ENCODE peak calls at places on chromosomes 1 and 21, in five cellular contexts. One of them, this sample, is unnamed.
A peak's percentile ranks its signal among the peaks of the same experiment; 100 is the strongest.

GRCh38 chr1:94627771-94628170 is 86.2 kb upstream of the F3 start:
- DNase-seq in GM12878: no peak
- DNase-seq in H1: no peak
- DNase-seq in K562: no peak
- DNase-seq in HepG2: no peak
- DNase-seq in this sample: no peak

GRCh38 chr1:113875714-113876113 is 4.2 kb upstream of the PTPN22 start:
- DNase-seq in H1: no peak
- DNase-seq in GM12878: peak; percentile 34
- DNase-seq in K562: no peak
- DNase-seq in HepG2: no peak
- DNase-seq in this sample: no peak

GRCh38 chr1:15038232-15039016 is 115.1 kb upstream of the TMEM51 start:
- DNase-seq in GM12878: no peak
- DNase-seq in HepG2: peak; percentile 61
- DNase-seq in H1: no peak
- DNase-seq in K562: peak; percentile 62
- DNase-seq in this sample: peak; percentile 77

GRCh38 chr1:30518696-30519095 is 204.7 kb downstream of the MATN1 start:
- DNase-seq in H1: no peak
- DNase-seq in HepG2: no peak
- DNase-seq in K562: no peak
- DNase-seq in GM12878: no peak
- DNase-seq in this sample: no peak

GRCh38 chr1:2258996-2259395 is 30.9 kb downstream of the SKI start:
- DNase-seq in HepG2: no peak
- DNase-seq in H1: no peak
- DNase-seq in K562: no peak
- DNase-seq in GM12878: no peak
- DNase-seq in this sample: no peak

GRCh38 chr1:53541761-53542550 is 82.8 kb downstream of the DMRTB1 start:
- DNase-seq in H1: no peak
- DNase-seq in HepG2: no peak
- DNase-seq in GM12878: no peak
- DNase-seq in K562: peak; percentile 52
- DNase-seq in this sample: peak; percentile 13

GRCh38 chr1:231550448-231550781 is 21.9 kb downstream of the TSNAX start:
- DNase-seq in HepG2: peak; percentile 50
- DNase-seq in H1: no peak
- DNase-seq in GM12878: no peak
- DNase-seq in K562: peak; percentile 43
- DNase-seq in this sample: peak; percentile 16

GRCh38 chr1:67704351-67704750 is 19.4 kb downstream of the GADD45A start:
- DNase-seq in HepG2: no peak
- DNase-seq in H1: no peak
- DNase-seq in K562: no peak
- DNase-seq in GM12878: no peak
- DNase-seq in this sample: no peak

GRCh38 chr1:46026531-46026930 is 105.9 kb downstream of the PIK3R3 start:
- DNase-seq in K562: no peak
- DNase-seq in GM12878: no peak
- DNase-seq in HepG2: no peak
- DNase-seq in H1: no peak
- DNase-seq in this sample: no peak

GRCh38 chr1:107900083-107900945 is 64.7 kb downstream of the VAV3 start:
- DNase-seq in H1: no peak
- DNase-seq in K562: no peak
- DNase-seq in HepG2: no peak
- DNase-seq in GM12878: no peak
- DNase-seq in this sample: no peak

GRCh38 chr1:115006191-115006590 is 23.4 kb upstream of the TSHB start:
- DNase-seq in K562: no peak
- DNase-seq in GM12878: no peak
- DNase-seq in H1: no peak
- DNase-seq in HepG2: no peak
- DNase-seq in this sample: no peak

GRCh38 chr1:59427784-59428183 is 130.9 kb downstream of the FGGY start:
- DNase-seq in K562: no peak
- DNase-seq in HepG2: no peak
- DNase-seq in GM12878: no peak
- DNase-seq in H1: no peak
- DNase-seq in this sample: no peak

DNA sequence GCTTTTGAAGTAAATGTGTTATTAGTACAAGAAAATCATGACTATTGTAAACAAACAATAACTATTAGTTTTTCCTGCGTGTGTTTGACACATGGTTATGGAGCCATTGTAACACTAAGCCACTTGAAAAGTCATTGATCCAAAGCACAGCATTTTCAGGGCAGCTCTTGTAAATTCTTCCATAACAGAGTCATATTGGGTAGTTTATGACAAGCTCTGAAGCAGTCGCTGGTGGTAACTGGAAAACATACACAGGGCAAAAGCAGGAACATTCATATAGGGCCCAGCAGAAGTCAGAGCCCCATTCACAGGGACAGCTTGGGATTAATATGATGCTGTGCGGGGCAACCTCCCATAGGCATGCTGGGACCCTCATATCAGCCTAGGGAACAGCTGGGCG is 483.2 kb upstream of the PTBP2 start:
- DNase-seq in K562: no peak
- DNase-seq in H1: no peak
- DNase-seq in HepG2: no peak
- DNase-seq in GM12878: no peak
- DNase-seq in this sample: no peak
- TF ChIP-seq ZNF274 in K562: no peak
- TF ChIP-seq ZNF274 in H1: no peak
- TF ChIP-seq ZNF274 in HepG2: no peak
- TF ChIP-seq ZNF274 in GM12878: no peak
- TF ChIP-seq ZNF274 in this sample: no peak

GRCh38 chr21:42122808-42123207 is 51.7 kb downstream of the UMODL1 start:
- DNase-seq in K562: no peak
- DNase-seq in HepG2: no peak
- DNase-seq in GM12878: no peak
- DNase-seq in H1: no peak
- DNase-seq in this sample: no peak
- H3K27ac ChIP-seq in K562: no peak overlapping the region
- H3K27ac ChIP-seq in HepG2: no peak overlapping the region
- H3K27ac ChIP-seq in GM12878: no peak overlapping the region
- H3K27ac ChIP-seq in H1: no peak overlapping the region
- H3K27ac ChIP-seq in this sample: no peak overlapping the region

DNA sequence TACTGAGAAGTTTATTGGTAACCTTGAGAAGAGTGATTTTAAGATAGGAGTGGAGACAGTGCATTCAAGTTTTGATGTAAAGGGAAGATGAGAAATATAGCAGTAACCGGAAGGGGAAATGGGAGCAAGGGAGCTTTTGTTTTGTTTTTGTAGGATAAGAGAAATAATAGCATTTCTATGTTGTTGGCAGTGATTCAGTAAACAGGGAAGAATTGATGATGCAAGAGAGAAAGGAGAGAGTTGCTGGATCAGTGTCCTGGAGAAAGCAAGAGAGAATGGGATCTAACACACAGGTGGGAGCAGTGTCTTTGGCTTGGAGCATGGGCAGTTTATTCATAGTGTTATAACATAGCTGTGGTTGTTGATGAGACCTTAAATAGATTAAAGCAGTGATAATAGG is 56.4 kb downstream of the OSBPL9 start:
- DNase-seq in H1: no peak
- DNase-seq in GM12878: no peak
- DNase-seq in K562: no peak
- DNase-seq in HepG2: no peak
- DNase-seq in this sample: no peak
- TF ChIP-seq ZNF274 in H1: no peak
- TF ChIP-seq ZNF274 in GM12878: no peak
- TF ChIP-seq ZNF274 in K562: no peak
- TF ChIP-seq ZNF274 in HepG2: no peak
- TF ChIP-seq ZNF274 in this sample: no peak

DNA sequence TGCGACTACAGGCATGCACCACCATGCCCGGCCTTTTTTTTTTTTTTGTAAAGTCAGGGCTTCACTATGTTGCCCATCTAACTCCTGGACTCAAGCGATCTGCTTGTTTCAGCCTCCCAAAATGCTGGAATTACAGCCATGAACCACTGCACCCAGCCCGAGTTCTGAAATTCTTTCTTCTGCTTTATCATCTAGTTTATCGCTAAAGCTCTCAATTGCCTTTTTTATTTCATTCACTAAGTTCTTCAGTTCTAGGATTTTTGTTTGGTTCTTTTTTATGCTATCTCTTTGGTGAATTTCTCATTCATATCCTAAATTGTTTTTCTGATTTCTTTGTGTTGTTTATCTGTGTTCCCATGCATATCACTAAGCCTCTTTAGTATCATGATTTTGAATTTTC is 27.0 kb downstream of the KIAA0319L start:
- DNase-seq in K562: no peak
- DNase-seq in HepG2: no peak
- DNase-seq in H1: no peak
- DNase-seq in GM12878: no peak
- DNase-seq in this sample: no peak
- H3K27ac ChIP-seq in K562: no peak overlapping the region
- H3K27ac ChIP-seq in HepG2: no peak overlapping the region
- H3K27ac ChIP-seq in H1: no peak overlapping the region
- H3K27ac ChIP-seq in GM12878: no peak overlapping the region
- H3K27ac ChIP-seq in this sample: no peak overlapping the region

DNA sequence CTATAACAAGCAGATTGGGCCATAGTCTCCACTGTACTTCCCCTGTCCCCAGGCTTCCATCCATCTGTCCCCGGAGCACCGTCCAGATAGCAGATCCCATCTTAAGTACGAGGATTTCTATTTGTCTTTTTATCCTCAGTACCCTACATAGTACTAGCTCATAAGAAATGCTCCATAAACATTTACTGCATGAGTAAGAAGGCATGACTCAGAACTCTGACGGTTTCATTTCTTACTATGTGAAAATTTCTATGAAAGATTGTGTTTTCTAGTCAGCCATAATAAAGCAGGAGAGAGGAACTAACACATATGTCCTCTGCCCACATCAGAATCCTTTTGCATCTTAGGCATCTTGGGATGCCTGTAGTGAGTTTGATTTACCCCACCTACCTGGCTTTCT is 49.5 kb downstream of the CHD1L start:
- DNase-seq in HepG2: no peak
- DNase-seq in K562: no peak
- DNase-seq in GM12878: no peak
- DNase-seq in H1: no peak
- DNase-seq in this sample: no peak
- TF ChIP-seq ZNF274 in HepG2: no peak
- TF ChIP-seq ZNF274 in K562: no peak
- TF ChIP-seq ZNF274 in GM12878: no peak
- TF ChIP-seq ZNF274 in H1: no peak
- TF ChIP-seq ZNF274 in this sample: no peak

GRCh38 chr1:178941849-178942248 is 71.0 kb upstream of the ANGPTL1 start:
- DNase-seq in K562: no peak
- DNase-seq in H1: peak; percentile 41
- DNase-seq in HepG2: no peak
- DNase-seq in GM12878: no peak
- DNase-seq in this sample: no peak

GRCh38 chr1:178939328-178939727 is 68.5 kb upstream of the ANGPTL1 start:
- DNase-seq in K562: no peak
- DNase-seq in HepG2: no peak
- DNase-seq in H1: peak; percentile 37
- DNase-seq in GM12878: no peak
- DNase-seq in this sample: no peak

GRCh38 chr1:178940022-178940765 is 69.3 kb upstream of the ANGPTL1 start:
- DNase-seq in GM12878: no peak
- DNase-seq in HepG2: no peak
- DNase-seq in K562: no peak
- DNase-seq in H1: no peak
- DNase-seq in this sample: no peak

GRCh38 chr1:178942285-178943218 is 71.7 kb upstream of the ANGPTL1 start:
- DNase-seq in K562: no peak
- DNase-seq in GM12878: no peak
- DNase-seq in H1: peak; percentile 31
- DNase-seq in HepG2: no peak
- DNase-seq in this sample: no peak

DNA sequence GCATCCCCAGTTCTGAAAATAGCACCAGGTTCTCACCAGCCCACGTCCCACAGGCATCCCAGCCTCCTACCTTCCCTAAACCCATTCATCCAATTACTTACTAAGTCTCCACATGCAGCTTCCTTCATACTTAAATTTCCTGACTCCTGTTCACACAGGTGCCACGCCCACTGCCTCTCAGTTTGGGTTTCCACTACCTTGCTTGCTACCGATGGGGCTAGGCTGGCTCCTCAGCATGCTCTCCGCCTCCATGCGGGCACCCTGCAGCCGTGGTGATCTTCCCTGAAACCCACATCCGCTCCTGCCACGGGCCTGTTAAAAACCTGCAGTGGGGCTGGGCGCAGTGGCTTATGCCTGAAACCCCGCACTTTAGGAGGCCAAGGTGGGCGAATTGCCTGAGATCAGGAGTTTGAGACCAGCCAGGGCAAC is 70.4 kb upstream of the ANGPTL1 start:
- DNase-seq in GM12878: no peak
- DNase-seq in K562: no peak
- DNase-seq in HepG2: no peak
- DNase-seq in H1: peak; percentile 40
- DNase-seq in this sample: no peak
- H3K27ac ChIP-seq in GM12878: no peak overlapping the region
- H3K27ac ChIP-seq in K562: no peak overlapping the region
- H3K27ac ChIP-seq in HepG2: no peak overlapping the region
- H3K27ac ChIP-seq in H1: no peak overlapping the region
- H3K27ac ChIP-seq in this sample: no peak overlapping the region

DNA sequence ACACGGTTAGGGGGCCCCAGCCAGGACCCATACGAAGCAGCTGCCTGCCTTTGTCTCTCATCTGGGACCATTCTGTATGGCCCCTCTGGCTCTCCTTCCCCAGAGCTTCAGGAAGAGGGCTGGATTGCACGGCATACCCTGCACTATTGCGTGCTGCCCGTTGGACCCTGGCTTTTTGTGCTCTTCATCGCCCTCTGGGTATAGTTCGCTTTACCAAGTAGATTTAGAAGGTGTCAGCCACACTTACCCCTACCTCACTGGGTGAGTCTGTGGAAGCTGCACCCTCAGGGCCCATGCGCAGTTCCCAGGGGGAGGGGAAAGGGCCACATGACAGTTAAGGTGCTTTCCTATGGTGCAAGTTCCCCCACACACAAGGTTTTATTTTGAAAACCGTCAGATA is 7.2 kb downstream of the NAV1 start:
- DNase-seq in H1: no peak
- DNase-seq in K562: no peak
- DNase-seq in GM12878: peak; percentile 11
- DNase-seq in HepG2: no peak
- DNase-seq in this sample: peak; percentile 32
- TF ChIP-seq ZNF274 in H1: no peak
- TF ChIP-seq ZNF274 in K562: no peak
- TF ChIP-seq ZNF274 in GM12878: no peak
- TF ChIP-seq ZNF274 in HepG2: no peak
- TF ChIP-seq ZNF274 in this sample: no peak

This sample was measured in HCT116.